ENCODE peak calls at places on chromosomes 12 and 14, in four cellular contexts. F, R, T and W are unnamed samples.

GRCh38 chr14:21524575-21525518 is 1.3 kb downstream of the SALL2 start:
- DNase-seq in T (no peak), R (no peak), F (no peak), W (no peak)

GRCh38 chr12:114823701-114824100 is 139.7 kb upstream of the TBX3 start:
- DNase-seq in T (no peak), F (no peak), R (no peak), W (no peak)

GRCh38 chr12:57740656-57741412 is 2.3 kb upstream of the AGAP2 start:
- DNase-seq in F (no peak), T (peak), R (no peak), W (no peak)

GRCh38 chr12:89059721-89060120 is 292.6 kb downstream of the DUSP6 start:
- DNase-seq in T (no peak), R (no peak), F (no peak), W (no peak)

GRCh38 chr12:47077206-47078085 is 2.0 kb upstream of the PCED1B start:
- DNase-seq in T (no peak), R (no peak), F (no peak), W (no peak)

GRCh38 chr12:111046896-111047295 is 126.5 kb upstream of the MYL2 start:
- DNase-seq in T (no peak), R (no peak), F (no peak), W (no peak)

GRCh38 chr12:2673966-2674810 is 120.6 kb upstream of the FKBP4 start:
- DNase-seq in F (no peak), R (peak), T (no peak), W (peak)

GRCh38 chr14:77738559-77739250 is 22.3 kb downstream of the SNW1 start:
- DNase-seq in R (no peak), T (no peak), F (no peak), W (no peak)

GRCh38 chr12:132766380-132767085 is 4.9 kb upstream of the ANKLE2 start:
- DNase-seq in F (no peak), R (no peak), T (no peak), W (no peak)

GRCh38 chr12:2336409-2336829 is 283.6 kb downstream of the CACNA1C start:
- DNase-seq in T (peak), R (no peak), F (no peak), W (peak)

GRCh38 chr12:104549820-104550480 is 93.2 kb downstream of the CHST11 start:
- DNase-seq in R (no peak), F (no peak), T (no peak), W (no peak)

GRCh38 chr12:44031472-44032185 is 195.7 kb downstream of the TMEM117 start:
- DNase-seq in R (no peak), T (no peak), F (no peak), W (no peak)
- TF ChIP-seq NRF1 in R (no peak), T (no peak), F (no peak), W (no peak)

DNA sequence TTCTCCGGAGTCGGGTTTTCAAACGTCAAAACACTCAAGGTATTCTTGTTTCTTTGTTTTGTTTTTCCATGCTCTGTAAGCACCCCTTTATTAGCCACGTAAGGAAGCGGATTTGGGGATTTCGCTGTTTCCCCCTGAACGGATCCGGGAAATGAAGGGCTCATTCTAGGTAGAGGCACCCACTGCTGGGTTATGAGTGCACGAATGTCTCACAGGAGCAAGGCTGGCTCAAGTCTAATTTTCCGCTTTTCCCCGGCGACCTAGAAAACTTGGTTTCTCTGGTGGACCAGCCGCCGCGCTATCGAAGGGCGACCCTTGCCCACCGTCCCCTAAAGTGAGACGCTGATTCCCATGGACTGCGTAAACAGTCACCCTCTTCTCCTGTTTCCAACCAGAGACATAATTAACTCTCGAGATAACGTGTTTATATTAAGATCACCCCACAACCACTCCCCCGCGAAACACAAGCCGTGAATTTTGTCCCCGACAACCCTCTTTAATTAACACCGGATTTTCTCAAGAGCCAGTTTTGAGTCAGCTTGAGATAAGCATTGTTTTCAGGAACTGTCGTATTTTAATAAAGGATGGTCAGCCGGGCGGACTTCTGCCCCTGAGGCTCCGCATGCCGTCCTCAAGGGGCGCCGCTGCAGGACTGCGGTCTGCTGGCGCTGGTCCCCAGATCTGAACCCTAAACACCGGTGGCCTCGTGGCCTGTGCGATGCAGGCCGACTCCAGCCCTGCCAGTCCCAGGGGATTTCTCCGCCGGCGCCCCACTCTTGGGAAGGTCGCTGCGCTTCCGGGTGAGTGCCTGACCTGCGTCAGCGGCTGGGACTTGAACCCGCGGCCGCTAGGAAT is 523 bp upstream of the ABCC9 start:
- DNase-seq in R (peak), F (peak), T (no peak), W (peak)
- TF ChIP-seq NRF1 in R (no peak), F (no peak), T (no peak), W (no peak)

GRCh38 chr14:85437143-85437542 is 92.8 kb upstream of the FLRT2 start:
- DNase-seq in T (no peak), R (no peak), F (no peak), W (no peak)
- TF ChIP-seq NRF1 in T (no peak), R (no peak), F (no peak), W (no peak)

GRCh38 chr14:55237999-55238680 is 33.1 kb upstream of the FBXO34 start:
- DNase-seq in T (no peak), R (no peak), F (no peak), W (no peak)
- TF ChIP-seq NRF1 in T (no peak), R (no peak), F (no peak), W (no peak)

DNA sequence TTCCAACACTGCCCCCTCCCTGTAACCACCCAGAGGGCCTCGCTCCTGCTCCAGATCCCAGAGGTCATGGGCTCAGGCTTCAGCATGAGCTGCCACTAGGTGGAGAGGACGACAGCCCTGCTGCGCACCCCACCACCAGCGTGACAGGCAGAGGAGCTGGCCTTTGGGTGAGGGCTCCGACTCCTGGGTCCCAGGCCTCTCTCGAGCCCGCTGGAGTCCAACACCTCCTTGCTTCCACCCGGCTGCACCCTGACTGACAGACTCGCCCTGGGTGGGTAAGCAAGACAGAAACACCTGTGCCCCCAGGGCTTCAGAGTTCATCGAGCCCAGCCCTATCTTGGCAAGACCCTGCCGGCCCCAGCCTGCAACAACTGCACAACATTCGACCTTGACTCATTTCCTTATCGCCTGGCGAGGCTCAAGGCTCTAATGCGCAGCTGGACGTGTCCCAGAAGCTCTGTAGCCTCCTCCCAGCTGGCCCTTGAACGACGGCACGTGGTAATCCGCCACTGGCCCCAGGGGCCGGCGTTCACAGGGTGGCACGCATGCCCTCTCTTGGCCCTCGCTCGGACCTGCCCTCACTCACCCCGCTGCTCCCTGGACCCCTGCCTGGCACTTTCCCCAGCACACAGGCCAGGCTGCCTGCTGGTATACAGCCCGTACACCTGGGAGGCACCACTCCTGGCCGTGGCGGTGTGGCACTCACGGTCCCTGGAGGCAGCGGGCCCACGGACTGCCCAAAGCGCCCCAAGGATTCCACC is 28.0 kb downstream of the VPS37B start:
- DNase-seq in F (peak), T (no peak), R (peak), W (no peak)
- TF ChIP-seq NRF1 in F (no peak), T (no peak), R (no peak), W (no peak)

GRCh38 chr12:81798294-81798693 is 39.1 kb upstream of the PPFIA2 start:
- DNase-seq in T (no peak), F (no peak), R (no peak), W (no peak)

GRCh38 chr12:81797100-81797499 is 38.0 kb upstream of the PPFIA2 start:
- DNase-seq in R (no peak), F (peak), T (no peak), W (no peak)

DNA sequence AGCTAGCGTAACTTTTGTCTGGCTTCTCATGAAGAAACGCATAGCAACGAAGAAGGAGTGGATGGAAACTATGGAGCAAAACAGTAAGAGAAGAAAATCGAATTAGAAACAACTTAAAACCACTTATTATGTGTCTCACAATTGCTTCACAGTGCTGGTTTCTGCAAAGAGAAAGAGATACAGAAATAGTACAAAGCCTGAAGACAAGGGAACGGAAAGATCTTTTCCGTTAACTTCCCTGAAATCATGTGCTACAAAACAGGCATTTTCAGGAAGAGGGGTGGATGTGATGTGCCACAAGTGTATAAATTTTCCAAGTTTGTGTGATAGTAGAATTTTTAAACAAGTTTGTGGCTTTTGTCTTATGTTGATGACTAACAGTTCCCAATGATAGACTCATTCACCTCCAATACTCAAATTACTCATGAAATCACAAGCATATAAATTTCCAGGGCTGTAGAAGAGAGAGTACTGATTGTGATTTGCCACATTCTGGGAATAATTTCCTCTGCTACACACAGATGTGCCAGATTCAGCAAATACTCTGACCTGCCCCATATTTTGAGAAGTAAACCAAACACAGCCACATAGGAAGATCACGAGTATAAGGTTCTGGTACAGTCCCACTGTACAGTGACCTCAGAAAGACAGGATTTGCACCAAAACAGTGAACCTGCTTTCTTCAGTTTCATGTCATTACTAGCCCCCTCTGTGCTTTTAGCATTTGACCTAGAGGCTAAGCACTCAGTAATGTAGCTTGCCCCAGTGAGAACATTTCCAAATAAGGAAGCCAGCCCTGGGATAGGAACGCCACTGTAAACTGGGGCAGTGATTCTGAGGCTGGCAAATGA is 41.4 kb upstream of the PPFIA2 start:
- DNase-seq in T (no peak), R (no peak), F (no peak), W (no peak)
- TF ChIP-seq NRF1 in T (no peak), R (no peak), F (no peak), W (no peak)

GRCh38 chr12:99056186-99056585 is 411.1 kb downstream of the APAF1 start:
- DNase-seq in R (no peak), F (no peak), T (no peak), W (no peak)
- TF ChIP-seq NRF1 in R (no peak), F (no peak), T (no peak), W (no peak)

GRCh38 chr14:104732355-104732804 is 8.4 kb downstream of the ADSS1 start:
- DNase-seq in F (no peak), T (no peak), R (no peak), W (no peak)
- TF ChIP-seq NRF1 in F (no peak), T (no peak), R (no peak), W (no peak)